ENCODE peak calls at places on chromosomes 7 and 10, in nine cellular contexts. T, J, O, R, A, U, W, F and S are unnamed samples.

GRCh38 chr10:95300140-95300539 is 9.3 kb upstream of the PDLIM1 start:
- DNase-seq in W (no peak), A (no peak), T (no peak), J (no peak), U (no peak), F (no peak), R (no peak), O (no peak), S (no peak)

GRCh38 chr7:54349259-54349658 is 192.9 kb upstream of the VSTM2A start:
- DNase-seq in F (no peak), R (no peak), A (peak; percentile 71), T (no peak), W (no peak), J (no peak), U (no peak), O (no peak), S (no peak)

GRCh38 chr7:27199820-27200760 is at the start of gene HOXA13:
- DNase-seq in T (no peak), F (no peak), W (no peak), J (no peak), O (no peak), R (peak; percentile 90), A (peak; percentile 82), U (no peak), S (no peak)

GRCh38 chr10:25824050-25824449 is 110.0 kb upstream of the MYO3A start:
- DNase-seq in O (no peak), T (no peak), R (no peak), F (no peak), J (no peak), A (no peak), W (no peak), U (no peak), S (no peak)

GRCh38 chr7:131596785-131597184 is 40.4 kb upstream of the PODXL start:
- DNase-seq in W (no peak), O (no peak), R (no peak), U (no peak), J (no peak), T (no peak), A (no peak), F (no peak), S (no peak)

GRCh38 chr7:132770055-132770454 is 193.8 kb upstream of the PLXNA4 start:
- DNase-seq in F (no peak), W (no peak), R (no peak), T (no peak), A (no peak), J (no peak), U (no peak), O (no peak), S (no peak)

GRCh38 chr7:24722386-24723177 is 34.7 kb downstream of the GSDME start:
- DNase-seq in U (no peak), R (no peak), O (peak; percentile 9), F (peak; percentile 80), T (no peak), J (no peak), A (peak; percentile 27), W (peak; percentile 61), S (no peak)

GRCh38 chr10:12180221-12180974 is 15.3 kb downstream of the NUDT5 start:
- DNase-seq in R (no peak), O (no peak), A (no peak), U (no peak), T (no peak), J (no peak), W (peak; percentile 38), F (no peak), S (no peak)

GRCh38 chr7:71636329-71636728 is 504.4 kb downstream of the GALNT17 start:
- DNase-seq in O (peak; percentile 8), R (no peak), F (peak; percentile 48), A (no peak), W (no peak), U (no peak), T (no peak), J (no peak), S (no peak)

GRCh38 chr10:24866615-24867583 is 85.5 kb downstream of the PRTFDC1 start:
- DNase-seq in J (no peak), A (peak; percentile 53), O (peak; percentile 75), W (peak; percentile 78), T (no peak), R (no peak), F (peak; percentile 84), U (peak; percentile 35), S (peak; percentile 48)

GRCh38 chr7:19969859-19970493 is 196.6 kb upstream of the TMEM196 start:
- DNase-seq in W (peak; percentile 31), F (no peak), T (no peak), J (no peak), O (no peak), R (no peak), U (peak; percentile 39), A (peak; percentile 15), S (no peak)

GRCh38 chr10:13555884-13556529 is 27.2 kb upstream of the BEND7 start:
- DNase-seq in O (no peak), W (no peak), T (no peak), R (no peak), J (no peak), U (no peak), A (no peak), F (no peak), S (no peak)

GRCh38 chr10:129321727-129322126 is 145.3 kb upstream of the MGMT start:
- DNase-seq in A (no peak), O (no peak), J (no peak), R (no peak), F (no peak), W (no peak), U (no peak), T (no peak), S (no peak)

GRCh38 chr10:74078037-74078436 is 72.6 kb downstream of the AP3M1 start:
- DNase-seq in R (no peak), A (no peak), U (no peak), W (peak; percentile 78), O (no peak), T (no peak), J (no peak), F (no peak), S (no peak)

GRCh38 chr10:50504389-50504788 is 119.4 kb downstream of the SGMS1 start:
- DNase-seq in F (no peak), W (no peak), A (no peak), U (no peak), R (no peak), T (no peak), O (no peak), J (no peak), S (no peak)

GRCh38 chr7:65239707-65240352 is 133.8 kb upstream of the ZNF92 start:
- DNase-seq in W (no peak), O (peak; percentile 67), J (no peak), T (no peak), A (no peak), U (no peak), R (peak; percentile 66), F (no peak), S (no peak)

GRCh38 chr7:81506609-81507008 is 263.2 kb downstream of the HGF start:
- DNase-seq in R (no peak), T (no peak), W (no peak), O (no peak), F (no peak), J (no peak), A (no peak), U (no peak), S (no peak)

GRCh38 chr7:101924171-101924570 is 106.7 kb downstream of the CUX1 start:
- DNase-seq in W (peak; percentile 48), A (peak; percentile 73), U (no peak), T (no peak), J (no peak), F (no peak), O (peak; percentile 19), R (no peak), S (peak; percentile 12)

GRCh38 chr7:20597339-20597738 is 18.1 kb upstream of the ABCB5 start:
- DNase-seq in W (peak; percentile 18), F (no peak), A (no peak), T (no peak), J (no peak), U (peak; percentile 82), O (no peak), R (no peak), S (no peak)

GRCh38 chr10:99993994-99994689 is 15.6 kb downstream of the DNMBP start:
- DNase-seq in U (peak; percentile 88), O (peak; percentile 73), T (peak; percentile 58), A (peak; percentile 90), J (peak; percentile 9), F (peak; percentile 58), R (peak; percentile 92), W (peak; percentile 91), S (no peak)

GRCh38 chr7:24968165-24968564 is 11.8 kb downstream of the OSBPL3 start:
- DNase-seq in O (no peak), F (no peak), J (no peak), T (no peak), W (no peak), U (no peak), R (no peak), A (no peak), S (no peak)

GRCh38 chr7:115047968-115048720 is 126.2 kb downstream of the MDFIC start:
- DNase-seq in W (peak; percentile 23), O (no peak), J (no peak), F (no peak), A (peak; percentile 72), U (no peak), R (no peak), T (no peak), S (no peak)

GRCh38 chr7:98869374-98870070 is at the start of gene TMEM130:
- DNase-seq in A (no peak), J (no peak), T (no peak), W (no peak), O (no peak), R (no peak), F (no peak), U (no peak), S (no peak)

GRCh38 chr10:44928462-44928861 is 17.3 kb downstream of the TMEM72 start:
- DNase-seq in A (no peak), T (no peak), W (no peak), U (no peak), O (no peak), F (no peak), R (no peak), J (no peak), S (no peak)

GRCh38 chr10:124151466-124152095 is 58.2 kb upstream of the CHST15 start:
- DNase-seq in T (no peak), O (no peak), U (no peak), A (no peak), R (no peak), F (no peak), J (no peak), W (no peak), S (no peak)

GRCh38 chr7:46839651-46840050 is 742.3 kb downstream of the TNS3 start:
- DNase-seq in O (no peak), F (no peak), W (no peak), A (peak; percentile 52), T (no peak), J (no peak), U (no peak), R (no peak), S (no peak)

GRCh38 chr7:120729300-120729699 is 128.6 kb downstream of the TSPAN12 start:
- DNase-seq in W (peak; percentile 81), A (no peak), O (no peak), J (no peak), U (no peak), F (no peak), T (no peak), R (no peak), S (no peak)

GRCh38 chr7:2108501-2109250 is 124.1 kb downstream of the MAD1L1 start:
- DNase-seq in F (peak; percentile 77), J (no peak), R (no peak), O (no peak), U (peak; percentile 92), T (no peak), W (no peak), A (no peak), S (peak; percentile 28)

GRCh38 chr7:97130417-97131139 is 13.1 kb downstream of the SDHAF3 start:
- DNase-seq in O (no peak), T (no peak), A (no peak), U (no peak), W (no peak), R (no peak), J (no peak), F (no peak), S (no peak)